ENCODE peak calls at places on chromosomes 16 and 17, in five cellular contexts. E is lower lobe of right lung; R is CD8-positive, alpha-beta T cell; M is right cardiac atrium; D is astrocyte. V is an unnamed sample.

GRCh38 chr16:2250652-2251280 is 621 bp downstream of the ECI1 start:
- DNase-seq in D (no peak), E (no peak), M (peak; percentile 61), R (peak; percentile 29), V (peak; percentile 76)

GRCh38 chr17:78210111-78210510 is 3.9 kb upstream of the BIRC5 start:
- DNase-seq in M (no peak), R (no peak), D (no peak), E (no peak), V (no peak)

GRCh38 chr16:24858219-24859041 is 12.7 kb downstream of the SLC5A11 start:
- DNase-seq in R (peak; percentile 3), D (peak; percentile 26), M (peak; percentile 75), E (peak; percentile 52), V (peak; percentile 73)

GRCh38 chr16:84758627-84759026 is 58.8 kb downstream of the USP10 start:
- DNase-seq in R (no peak), D (no peak), E (no peak), M (no peak), V (no peak)

GRCh38 chr17:76370261-76370993 is 14.0 kb upstream of the SPHK1 start:
- DNase-seq in R (no peak), E (peak; percentile 54), M (peak; percentile 92), D (peak; percentile 96), V (no peak)

GRCh38 chr17:4246674-4247073 is 17.1 kb downstream of the ANKFY1 start:
- DNase-seq in R (no peak), D (no peak), M (no peak), E (no peak), V (no peak)

GRCh38 chr17:76937238-76937637 is 69.0 kb downstream of the MGAT5B start:
- DNase-seq in D (no peak), R (no peak), E (no peak), M (no peak), V (no peak)

GRCh38 chr17:43211480-43212402 is at the start of gene TMEM106A:
- DNase-seq in D (peak; percentile 75), R (peak; percentile 50), E (peak; percentile 88), M (peak; percentile 93), V (peak; percentile 89)

GRCh38 chr17:58968662-58969061 is 138.0 kb downstream of the TRIM37 start:
- DNase-seq in M (no peak), E (no peak), D (peak; percentile 56), R (no peak), V (no peak)

GRCh38 chr17:28379814-28380571 is 8.5 kb downstream of the SARM1 start:
- DNase-seq in R (no peak), E (no peak), D (peak; percentile 48), M (no peak), V (no peak)

GRCh38 chr17:74779948-74780400 is 3.8 kb upstream of the NAT9 start:
- DNase-seq in M (peak; percentile 81), R (peak; percentile 21), E (peak; percentile 85), D (no peak), V (peak; percentile 90)

GRCh38 chr16:50548659-50549560 is 714 bp downstream of the NKD1 start:
- DNase-seq in M (peak; percentile 67), E (peak; percentile 54), R (no peak), D (no peak), V (no peak)

GRCh38 chr17:31250229-31250628 is 46.8 kb downstream of the OMG start:
- DNase-seq in M (no peak), R (no peak), D (no peak), E (no peak), V (no peak)

GRCh38 chr16:79599837-79600635 is 501 bp downstream of the MAF start:
- DNase-seq in E (peak; percentile 73), D (peak; percentile 46), R (no peak), M (peak; percentile 89), V (peak; percentile 70)

GRCh38 chr17:55710410-55710809 is 12.3 kb downstream of the TMEM100 start:
- DNase-seq in D (no peak), R (no peak), M (no peak), E (no peak), V (no peak)

GRCh38 chr16:19765860-19766553 is 47.9 kb downstream of the IQCK start:
- DNase-seq in R (no peak), M (peak; percentile 86), E (peak; percentile 72), D (no peak), V (no peak)

GRCh38 chr16:28010671-28011070 is 52.8 kb downstream of the GSG1L start:
- DNase-seq in D (no peak), E (no peak), R (no peak), M (no peak), V (no peak)

GRCh38 chr16:28297308-28297707 is 5.0 kb downstream of the SBK1 start:
- DNase-seq in R (no peak), D (no peak), M (no peak), E (no peak), V (no peak)

GRCh38 chr17:40538019-40538935 is 27.0 kb downstream of the CCR7 start:
- DNase-seq in R (no peak), D (no peak), E (peak; percentile 79), M (peak; percentile 90), V (peak; percentile 37)

GRCh38 chr17:11081342-11081741 is 159.7 kb upstream of the SHISA6 start:
- DNase-seq in M (no peak), E (no peak), D (no peak), R (no peak), V (no peak)

GRCh38 chr16:72109966-72110530 is 16.4 kb downstream of the DHX38 start:
- DNase-seq in R (no peak), M (no peak), E (no peak), D (no peak), V (no peak)

GRCh38 chr17:69643686-69644085 is 229.2 kb downstream of the MAP2K6 start:
- DNase-seq in R (no peak), E (no peak), D (no peak), M (no peak), V (no peak)

GRCh38 chr16:83231771-83232170 is 576.0 kb upstream of the HSBP1 start:
- DNase-seq in E (no peak), R (no peak), M (no peak), D (no peak), V (no peak)

GRCh38 chr16:20873331-20873730 is 26.8 kb downstream of the DCUN1D3 start:
- DNase-seq in D (no peak), E (no peak), R (no peak), M (no peak), V (no peak)

GRCh38 chr16:11639925-11640899 is 28.0 kb upstream of the SNN start:
- DNase-seq in M (peak; percentile 92), R (no peak), D (peak; percentile 97), E (peak; percentile 89), V (no peak)

GRCh38 chr17:72984925-72985322 is 107.6 kb downstream of the SLC39A11 start:
- DNase-seq in R (no peak), D (peak; percentile 59), E (peak; percentile 65), M (no peak), V (no peak)

GRCh38 chr16:25785361-25785760 is 93.6 kb downstream of the HS3ST4 start:
- DNase-seq in R (no peak), D (no peak), M (no peak), E (no peak), V (no peak)

GRCh38 chr16:82603784-82604411 is 22.9 kb upstream of the CDH13 start:
- DNase-seq in E (no peak), M (peak; percentile 72), R (no peak), D (peak; percentile 34), V (no peak)

GRCh38 chr16:55046146-55046460 is 115.4 kb downstream of the IRX5 start:
- DNase-seq in M (no peak), D (no peak), E (no peak), R (no peak), V (no peak)
- H3K27me3 ChIP-seq in M (no peaks in the 10 kb centered on the region), D (peaks cover 2% of the 10 kb centered on the region), E (peaks cover 4% of the 10 kb centered on the region), R (no peaks in the 10 kb centered on the region), V (no peaks in the 10 kb centered on the region)

GRCh38 chr16:58462499-58462996 is 37.4 kb upstream of the NDRG4 start:
- DNase-seq in M (no peak), D (no peak), E (no peak), R (no peak), V (no peak)
- H3K27me3 ChIP-seq in M (no peaks in the 10 kb centered on the region), D (peaks cover 37% of the 10 kb centered on the region), E (peaks cover 54% of the 10 kb centered on the region), R (peaks cover 15% of the 10 kb centered on the region), V (no peaks in the 10 kb centered on the region)

GRCh38 chr17:45792995-45793755 is 9.1 kb downstream of the CRHR1 start:
- DNase-seq in D (no peak), R (no peak), E (no peak), M (no peak), V (no peak)
- H3K27me3 ChIP-seq in D (peaks cover 32% of the 10 kb centered on the region), R (peaks cover 15% of the 10 kb centered on the region), E (peaks cover 71% of the 10 kb centered on the region), M (no peaks in the 10 kb centered on the region), V (no peaks in the 10 kb centered on the region)

DNA sequence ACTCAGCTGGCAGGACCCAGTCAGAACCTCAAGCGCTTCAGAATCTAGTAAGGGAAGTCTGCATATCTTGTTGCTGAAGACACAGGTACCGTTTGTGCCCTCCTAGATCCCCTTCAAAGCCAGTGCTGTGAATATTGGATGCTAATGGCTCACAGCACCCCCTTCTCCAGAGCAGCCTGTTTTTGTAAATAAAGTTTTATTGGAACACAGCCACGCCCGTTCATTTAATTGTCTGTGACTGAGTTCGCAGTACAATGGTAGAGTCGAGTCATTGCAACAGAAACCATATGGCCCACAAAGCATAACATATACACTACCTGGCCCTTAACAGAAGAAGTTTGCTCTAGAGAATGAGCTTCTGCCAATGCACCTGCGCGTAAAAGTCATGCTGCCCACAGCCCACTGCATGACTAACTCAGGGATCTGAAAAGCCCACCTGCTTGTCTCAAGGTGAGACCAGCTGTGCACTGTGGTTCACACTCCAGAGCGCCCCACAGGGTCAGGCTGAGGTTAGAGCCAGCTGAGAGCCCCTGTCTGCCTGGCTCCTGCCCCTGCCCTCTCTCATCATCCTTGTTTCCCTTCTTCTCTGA is 48.8 kb downstream of the AIPL1 start:
- DNase-seq in E (no peak), M (no peak), D (no peak), R (no peak), V (no peak)
- H3K27me3 ChIP-seq in E (peaks cover 4% of the 10 kb centered on the region), M (no peaks in the 10 kb centered on the region), D (no peaks in the 10 kb centered on the region), R (no peaks in the 10 kb centered on the region), V (no peaks in the 10 kb centered on the region)

DNA sequence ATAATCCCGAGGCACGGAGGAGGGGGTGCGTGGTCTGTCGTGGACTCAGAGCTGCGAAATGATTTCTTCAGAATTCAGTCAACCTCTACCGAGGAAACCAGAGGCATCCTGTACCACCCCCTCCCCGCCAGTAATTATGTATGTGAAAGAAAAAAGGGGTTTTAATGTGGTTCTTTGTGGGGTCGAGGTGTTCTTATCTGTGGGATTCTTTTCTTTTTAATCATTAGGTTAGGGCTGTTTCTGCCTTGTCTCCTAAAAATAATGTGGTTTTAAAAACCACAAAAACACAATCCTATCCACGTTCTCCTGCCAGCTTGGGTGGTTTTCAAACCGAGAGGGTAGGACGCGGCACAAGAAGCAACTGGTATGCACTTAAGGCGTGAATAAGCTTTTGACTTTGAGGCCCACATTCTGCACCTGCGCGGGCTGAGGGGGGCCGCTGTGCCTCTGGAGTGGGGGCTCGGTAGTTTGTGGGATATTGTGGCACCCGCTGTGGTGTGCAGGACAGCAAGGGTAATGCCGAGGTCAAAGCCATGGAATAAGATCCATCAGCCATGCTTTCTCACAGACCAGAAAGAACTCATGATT is 1.0 kb downstream of the SLC47A1 start:
- DNase-seq in D (peak; percentile 85), R (no peak), E (no peak), M (no peak), V (no peak)
- H3K27me3 ChIP-seq in D (peaks cover 54% of the 10 kb centered on the region), R (no peaks in the 10 kb centered on the region), E (peaks cover 25% of the 10 kb centered on the region), M (no peaks in the 10 kb centered on the region), V (peaks cover 5% of the 10 kb centered on the region)

GRCh38 chr17:79424471-79425185 is 186.2 kb downstream of the RBFOX3 start:
- DNase-seq in E (no peak), R (no peak), D (no peak), M (no peak), V (no peak)
- H3K27me3 ChIP-seq in E (peaks cover 6% of the 10 kb centered on the region), R (no peaks in the 10 kb centered on the region), D (no peaks in the 10 kb centered on the region), M (no peaks in the 10 kb centered on the region), V (no peaks in the 10 kb centered on the region)